ENCODE peak calls at places on chromosome 21, in four cellular contexts. R is adrenal gland, H is GM12891, L is globus pallidus. E is an unnamed sample.

GRCh38 chr21:45256912-45257672 is 30.6 kb downstream of the POFUT2 start:
- DNase-seq in R (peak; percentile 13), H (no peak), L (no peak), E (peak; percentile 77)

GRCh38 chr21:44582980-44583799 is 2.8 kb upstream of the KRTAP10-5 start:
- DNase-seq in R (no peak), H (no peak), L (no peak), E (peak; percentile 12)

GRCh38 chr21:45154511-45155508 is 80.4 kb downstream of the ADARB1 start:
- DNase-seq in R (no peak), H (no peak), L (no peak), E (peak; percentile 72)

GRCh38 chr21:14989359-14989758 is 75.4 kb downstream of the NRIP1 start:
- DNase-seq in R (no peak), H (no peak), L (no peak), E (peak; percentile 81)

GRCh38 chr21:43933146-43933673 is 68.2 kb downstream of the AGPAT3 start:
- DNase-seq in R (no peak), H (no peak), L (no peak), E (no peak)

GRCh38 chr21:41975391-41976272 is 21.8 kb upstream of the C2CD2 start:
- DNase-seq in R (no peak), H (no peak), L (no peak), E (peak; percentile 76)

GRCh38 chr21:31282095-31282709 is 61.9 kb downstream of the TIAM1 start:
- DNase-seq in R (peak; percentile 17), H (no peak), L (no peak), E (peak; percentile 98)

GRCh38 chr21:27094182-27094948 is 127.5 kb upstream of the ADAMTS5 start:
- DNase-seq in R (no peak), H (no peak), L (no peak), E (no peak)

GRCh38 chr21:44514218-44514520 is 25.8 kb downstream of the KRTAP10-1 start:
- DNase-seq in R (no peak), H (no peak), L (no peak), E (no peak)

GRCh38 chr21:33975548-33976081 is 60.0 kb upstream of the ATP5PO start:
- DNase-seq in R (no peak), H (peak; percentile 48), L (peak; percentile 3), E (no peak)

GRCh38 chr21:21096956-21097355 is 98.7 kb downstream of the NCAM2 start:
- DNase-seq in R (no peak), H (no peak), L (peak; percentile 81), E (no peak)

GRCh38 chr21:45870851-45871615 is 110.5 kb upstream of the COL6A1 start:
- DNase-seq in R (no peak), H (no peak), L (no peak), E (no peak)

GRCh38 chr21:39441502-39442475 is 3.8 kb downstream of the LCA5L start:
- DNase-seq in R (peak; percentile 65), H (no peak), L (no peak), E (peak; percentile 66)

GRCh38 chr21:43767980-43768867 is 7.9 kb downstream of the CSTB start:
- DNase-seq in R (peak; percentile 84), H (no peak), L (no peak), E (peak; percentile 11)

GRCh38 chr21:39221282-39221996 is 38.2 kb upstream of the PSMG1 start:
- DNase-seq in R (no peak), H (no peak), L (no peak), E (no peak)

GRCh38 chr21:35933466-35933865 is 126.9 kb downstream of the SETD4 start:
- DNase-seq in R (peak; percentile 61), H (no peak), L (peak; percentile 38), E (peak; percentile 84)

GRCh38 chr21:41805643-41806042 is 38.8 kb upstream of the RIPK4 start:
- DNase-seq in R (no peak), H (no peak), L (no peak), E (no peak)

GRCh38 chr21:40660461-40660860 is 186.5 kb downstream of the DSCAM start:
- DNase-seq in R (no peak), H (no peak), L (no peak), E (no peak)

GRCh38 chr21:45555251-45555556 is 13.0 kb upstream of the SLC19A1 start:
- DNase-seq in R (no peak), H (no peak), L (no peak), E (no peak)

GRCh38 chr21:42841156-42841915 is 38.0 kb downstream of the WDR4 start:
- DNase-seq in R (peak; percentile 7), H (no peak), L (no peak), E (no peak)

GRCh38 chr21:36892201-36892600 is 74.3 kb downstream of the HLCS start:
- DNase-seq in R (no peak), H (no peak), L (no peak), E (no peak)

GRCh38 chr21:16587141-16587570 is 857.4 kb downstream of the USP25 start:
- DNase-seq in R (peak; percentile 87), H (no peak), L (peak; percentile 86), E (no peak)

E was measured in cardiac muscle cell.